ENCODE peak calls at places on chromosomes 16 and 17, in eight cellular contexts. One of them, this sample, is unnamed.

GRCh38 chr17:30093463-30094147 is 23.0 kb upstream of the NSRP1 start:
- DNase-seq in NT2/D1: peak; percentile 63
- DNase-seq in neuronal stem cell: peak; percentile 84
- DNase-seq in H1: peak; percentile 81
- DNase-seq in HepG2: peak; percentile 49
- DNase-seq in kidney: no peak
- DNase-seq in IMR-90: peak; percentile 58
- DNase-seq in adipocyte: peak; percentile 86
- DNase-seq in this sample: no peak

GRCh38 chr16:70589998-70590471 is 56.3 kb upstream of the IL34 start:
- DNase-seq in H1: no peak
- DNase-seq in neuronal stem cell: no peak
- DNase-seq in HepG2: no peak
- DNase-seq in kidney: peak; percentile 76
- DNase-seq in NT2/D1: no peak
- DNase-seq in adipocyte: peak; percentile 82
- DNase-seq in IMR-90: peak; percentile 85
- DNase-seq in this sample: no peak

GRCh38 chr16:27706156-27706705 is 156.3 kb downstream of the KATNIP start:
- DNase-seq in IMR-90: no peak
- DNase-seq in adipocyte: no peak
- DNase-seq in kidney: peak; percentile 12
- DNase-seq in neuronal stem cell: no peak
- DNase-seq in HepG2: no peak
- DNase-seq in NT2/D1: no peak
- DNase-seq in H1: no peak
- DNase-seq in this sample: no peak

GRCh38 chr16:89167425-89167941 is 4.1 kb upstream of the CDH15 start:
- DNase-seq in adipocyte: peak; percentile 81
- DNase-seq in H1: peak; percentile 99
- DNase-seq in kidney: peak; percentile 96
- DNase-seq in IMR-90: peak; percentile 59
- DNase-seq in HepG2: peak; percentile 86
- DNase-seq in NT2/D1: peak; percentile 88
- DNase-seq in neuronal stem cell: peak; percentile 88
- DNase-seq in this sample: no peak

GRCh38 chr17:64083571-64084085 is 46.3 kb downstream of the ERN1 start:
- DNase-seq in HepG2: no peak
- DNase-seq in H1: no peak
- DNase-seq in adipocyte: no peak
- DNase-seq in IMR-90: no peak
- DNase-seq in neuronal stem cell: no peak
- DNase-seq in kidney: no peak
- DNase-seq in NT2/D1: no peak
- DNase-seq in this sample: no peak

GRCh38 chr17:50201226-50201854 is at the start of gene COL1A1:
- DNase-seq in kidney: peak; percentile 95
- DNase-seq in HepG2: no peak
- DNase-seq in H1: peak; percentile 76
- DNase-seq in adipocyte: peak; percentile 97
- DNase-seq in NT2/D1: no peak
- DNase-seq in IMR-90: peak; percentile 90
- DNase-seq in neuronal stem cell: no peak
- DNase-seq in this sample: no peak

GRCh38 chr16:30476991-30477390 is 4.4 kb downstream of the ITGAL start:
- DNase-seq in NT2/D1: no peak
- DNase-seq in H1: no peak
- DNase-seq in IMR-90: no peak
- DNase-seq in HepG2: no peak
- DNase-seq in kidney: no peak
- DNase-seq in neuronal stem cell: no peak
- DNase-seq in adipocyte: no peak
- DNase-seq in this sample: no peak

GRCh38 chr17:27577884-27578717 is 52.9 kb upstream of the LGALS9 start:
- DNase-seq in NT2/D1: no peak
- DNase-seq in IMR-90: peak; percentile 73
- DNase-seq in neuronal stem cell: no peak
- DNase-seq in adipocyte: no peak
- DNase-seq in kidney: no peak
- DNase-seq in H1: no peak
- DNase-seq in HepG2: no peak
- DNase-seq in this sample: peak; percentile 50

GRCh38 chr16:67211674-67212073 is 12.7 kb downstream of the ELMO3 start:
- DNase-seq in kidney: no peak
- DNase-seq in IMR-90: no peak
- DNase-seq in NT2/D1: no peak
- DNase-seq in adipocyte: no peak
- DNase-seq in neuronal stem cell: no peak
- DNase-seq in HepG2: no peak
- DNase-seq in H1: no peak
- DNase-seq in this sample: no peak

GRCh38 chr16:67213197-67214019 is 13.5 kb upstream of the TMEM208 start:
- DNase-seq in IMR-90: no peak
- DNase-seq in adipocyte: no peak
- DNase-seq in H1: no peak
- DNase-seq in NT2/D1: no peak
- DNase-seq in kidney: no peak
- DNase-seq in neuronal stem cell: no peak
- DNase-seq in HepG2: no peak
- DNase-seq in this sample: no peak

GRCh38 chr16:67215690-67216089 is 11.2 kb upstream of the TMEM208 start:
- DNase-seq in NT2/D1: no peak
- DNase-seq in IMR-90: no peak
- DNase-seq in adipocyte: no peak
- DNase-seq in HepG2: no peak
- DNase-seq in H1: no peak
- DNase-seq in neuronal stem cell: no peak
- DNase-seq in kidney: peak; percentile 53
- DNase-seq in this sample: no peak

GRCh38 chr16:67212766-67213165 is 13.8 kb downstream of the ELMO3 start:
- DNase-seq in IMR-90: no peak
- DNase-seq in kidney: no peak
- DNase-seq in HepG2: no peak
- DNase-seq in adipocyte: no peak
- DNase-seq in neuronal stem cell: no peak
- DNase-seq in NT2/D1: no peak
- DNase-seq in H1: no peak
- DNase-seq in this sample: no peak

GRCh38 chr16:67216612-67217490 is 10.1 kb upstream of the TMEM208 start:
- DNase-seq in IMR-90: no peak
- DNase-seq in HepG2: no peak
- DNase-seq in H1: no peak
- DNase-seq in NT2/D1: no peak
- DNase-seq in adipocyte: no peak
- DNase-seq in neuronal stem cell: no peak
- DNase-seq in kidney: no peak
- DNase-seq in this sample: no peak
- H3K9ac ChIP-seq in IMR-90: no peak overlapping the region
- H3K9ac ChIP-seq in HepG2: no peak overlapping the region
- H3K9ac ChIP-seq in H1: no peak overlapping the region
- H3K9ac ChIP-seq in NT2/D1: no peak overlapping the region
- H3K9ac ChIP-seq in adipocyte: peak overlapping the region; percentile 37
- H3K9ac ChIP-seq in neuronal stem cell: no peak overlapping the region
- H3K9ac ChIP-seq in kidney: no peak overlapping the region
- H3K9ac ChIP-seq in this sample: no peak overlapping the region

GRCh38 chr17:78980624-78980972 is 875 bp upstream of the LGALS3BP start:
- DNase-seq in adipocyte: no peak
- DNase-seq in IMR-90: no peak
- DNase-seq in kidney: peak; percentile 71
- DNase-seq in neuronal stem cell: no peak
- DNase-seq in HepG2: no peak
- DNase-seq in NT2/D1: no peak
- DNase-seq in H1: no peak
- DNase-seq in this sample: no peak

GRCh38 chr17:78977992-78978973 is 1.4 kb downstream of the LGALS3BP start:
- DNase-seq in H1: no peak
- DNase-seq in neuronal stem cell: no peak
- DNase-seq in HepG2: no peak
- DNase-seq in NT2/D1: no peak
- DNase-seq in kidney: peak; percentile 71
- DNase-seq in adipocyte: no peak
- DNase-seq in IMR-90: no peak
- DNase-seq in this sample: no peak

GRCh38 chr17:78981010-78981888 is 1.5 kb upstream of the LGALS3BP start:
- DNase-seq in H1: no peak
- DNase-seq in HepG2: no peak
- DNase-seq in kidney: peak; percentile 68
- DNase-seq in IMR-90: no peak
- DNase-seq in NT2/D1: no peak
- DNase-seq in adipocyte: no peak
- DNase-seq in neuronal stem cell: no peak
- DNase-seq in this sample: no peak

GRCh38 chr17:78977681-78977943 is 2.1 kb downstream of the LGALS3BP start:
- DNase-seq in neuronal stem cell: no peak
- DNase-seq in IMR-90: no peak
- DNase-seq in H1: no peak
- DNase-seq in NT2/D1: no peak
- DNase-seq in HepG2: no peak
- DNase-seq in kidney: no peak
- DNase-seq in adipocyte: no peak
- DNase-seq in this sample: no peak

GRCh38 chr17:78979780-78980623 is at the start of gene LGALS3BP:
- DNase-seq in adipocyte: peak; percentile 68
- DNase-seq in NT2/D1: no peak
- DNase-seq in IMR-90: peak; percentile 78
- DNase-seq in H1: peak; percentile 70
- DNase-seq in kidney: peak; percentile 93
- DNase-seq in neuronal stem cell: peak; percentile 20
- DNase-seq in HepG2: peak; percentile 97
- DNase-seq in this sample: peak; percentile 22
- H3K9ac ChIP-seq in adipocyte: peak within 1 kb of the TSS; percentile 85
- H3K9ac ChIP-seq in NT2/D1: peak within 1 kb of the TSS; percentile 70
- H3K9ac ChIP-seq in IMR-90: peak within 1 kb of the TSS; percentile 55
- H3K9ac ChIP-seq in H1: no peak within 1 kb of the TSS
- H3K9ac ChIP-seq in kidney: no peak within 1 kb of the TSS
- H3K9ac ChIP-seq in neuronal stem cell: peak within 1 kb of the TSS; percentile 64
- H3K9ac ChIP-seq in HepG2: peak within 1 kb of the TSS; percentile 90
- H3K9ac ChIP-seq in this sample: peak within 1 kb of the TSS; percentile 79

GRCh38 chr17:62681939-62682381 is 54.5 kb downstream of the MRC2 start:
- DNase-seq in IMR-90: no peak
- DNase-seq in kidney: no peak
- DNase-seq in H1: no peak
- DNase-seq in neuronal stem cell: no peak
- DNase-seq in adipocyte: no peak
- DNase-seq in HepG2: no peak
- DNase-seq in NT2/D1: no peak
- DNase-seq in this sample: no peak
- H3K9ac ChIP-seq in IMR-90: no peak overlapping the region
- H3K9ac ChIP-seq in kidney: no peak overlapping the region
- H3K9ac ChIP-seq in H1: no peak overlapping the region
- H3K9ac ChIP-seq in neuronal stem cell: no peak overlapping the region
- H3K9ac ChIP-seq in adipocyte: no peak overlapping the region
- H3K9ac ChIP-seq in HepG2: no peak overlapping the region
- H3K9ac ChIP-seq in NT2/D1: no peak overlapping the region
- H3K9ac ChIP-seq in this sample: no peak overlapping the region

GRCh38 chr17:8121531-8122390 is 2.1 kb downstream of the HES7 start:
- DNase-seq in IMR-90: peak; percentile 55
- DNase-seq in adipocyte: peak; percentile 82
- DNase-seq in H1: peak; percentile 90
- DNase-seq in NT2/D1: no peak
- DNase-seq in neuronal stem cell: peak; percentile 84
- DNase-seq in HepG2: no peak
- DNase-seq in kidney: peak; percentile 86
- DNase-seq in this sample: no peak
- H3K9ac ChIP-seq in IMR-90: no peak overlapping the region
- H3K9ac ChIP-seq in adipocyte: no peak overlapping the region
- H3K9ac ChIP-seq in H1: no peak overlapping the region
- H3K9ac ChIP-seq in NT2/D1: peak overlapping the region; percentile 21
- H3K9ac ChIP-seq in neuronal stem cell: peak overlapping the region; percentile 75
- H3K9ac ChIP-seq in HepG2: peak overlapping the region; percentile 9
- H3K9ac ChIP-seq in kidney: no peak overlapping the region
- H3K9ac ChIP-seq in this sample: no peak overlapping the region

DNA sequence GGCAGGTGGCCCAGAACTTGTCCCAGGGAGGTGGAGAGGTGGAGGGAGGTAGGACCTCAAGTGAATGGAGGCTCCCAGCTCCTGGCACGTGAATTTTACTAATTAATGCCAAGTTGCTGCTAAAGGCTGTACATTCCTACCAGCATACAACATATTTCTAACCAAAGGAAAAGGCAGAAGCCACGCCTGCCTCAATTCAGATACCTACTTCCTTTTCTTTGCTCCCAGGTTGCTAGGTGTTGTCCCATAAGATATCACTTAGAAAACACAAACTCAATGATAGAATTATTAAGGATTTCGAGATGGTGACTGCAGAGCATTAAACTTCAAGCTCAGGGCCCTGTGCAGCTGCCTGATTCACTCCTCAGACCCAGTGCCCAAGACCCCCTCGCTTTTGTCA is 20.5 kb upstream of the SMPD3 start:
- DNase-seq in adipocyte: no peak
- DNase-seq in NT2/D1: no peak
- DNase-seq in HepG2: no peak
- DNase-seq in H1: no peak
- DNase-seq in neuronal stem cell: no peak
- DNase-seq in IMR-90: no peak
- DNase-seq in kidney: no peak
- DNase-seq in this sample: no peak
- H3K9ac ChIP-seq in adipocyte: no peak overlapping the region
- H3K9ac ChIP-seq in NT2/D1: no peak overlapping the region
- H3K9ac ChIP-seq in HepG2: no peak overlapping the region
- H3K9ac ChIP-seq in H1: no peak overlapping the region
- H3K9ac ChIP-seq in neuronal stem cell: no peak overlapping the region
- H3K9ac ChIP-seq in IMR-90: no peak overlapping the region
- H3K9ac ChIP-seq in kidney: no peak overlapping the region
- H3K9ac ChIP-seq in this sample: no peak overlapping the region

GRCh38 chr16:87575027-87575804 is 27.1 kb upstream of the JPH3 start:
- DNase-seq in H1: peak; percentile 77
- DNase-seq in neuronal stem cell: no peak
- DNase-seq in adipocyte: no peak
- DNase-seq in HepG2: no peak
- DNase-seq in NT2/D1: peak; percentile 71
- DNase-seq in IMR-90: no peak
- DNase-seq in kidney: no peak
- DNase-seq in this sample: no peak
- H3K9ac ChIP-seq in H1: no peak overlapping the region
- H3K9ac ChIP-seq in neuronal stem cell: peak overlapping the region; percentile 14
- H3K9ac ChIP-seq in adipocyte: no peak overlapping the region
- H3K9ac ChIP-seq in HepG2: no peak overlapping the region
- H3K9ac ChIP-seq in NT2/D1: peak overlapping the region; percentile 75
- H3K9ac ChIP-seq in IMR-90: no peak overlapping the region
- H3K9ac ChIP-seq in kidney: no peak overlapping the region
- H3K9ac ChIP-seq in this sample: no peak overlapping the region

This sample was measured in SK-N-MC.